ENCODE peak calls at places on chromosomes 5 and 9, in six cellular contexts. One of them, this sample, is unnamed. For H3K4me1, the result is how much of the 10 kb centered on the place peaks cover.

GRCh38 chr5:58276431-58276830 is 183.5 kb downstream of the PLK2 start:
- DNase-seq in neuronal stem cell: no peak
- DNase-seq in sigmoid colon: no peak
- DNase-seq in mesenchymal stem cell: no peak
- DNase-seq in CD4-positive, alpha-beta memory T cell: no peak
- DNase-seq in GM23338: no peak
- DNase-seq in this sample: no peak

GRCh38 chr5:55176176-55176818 is 3.3 kb upstream of the CDC20B start:
- DNase-seq in neuronal stem cell: peak
- DNase-seq in sigmoid colon: no peak
- DNase-seq in mesenchymal stem cell: peak
- DNase-seq in CD4-positive, alpha-beta memory T cell: no peak
- DNase-seq in GM23338: peak
- DNase-seq in this sample: no peak

GRCh38 chr5:25255128-25255527 is 610.4 kb upstream of the CDH10 start:
- DNase-seq in neuronal stem cell: no peak
- DNase-seq in sigmoid colon: no peak
- DNase-seq in mesenchymal stem cell: no peak
- DNase-seq in CD4-positive, alpha-beta memory T cell: no peak
- DNase-seq in GM23338: no peak
- DNase-seq in this sample: no peak

GRCh38 chr9:35748858-35749514 is at the start of the genes GBA2 and RGP1:
- DNase-seq in neuronal stem cell: peak
- DNase-seq in sigmoid colon: peak
- DNase-seq in mesenchymal stem cell: peak
- DNase-seq in CD4-positive, alpha-beta memory T cell: peak
- DNase-seq in GM23338: peak
- DNase-seq in this sample: peak

GRCh38 chr9:5364294-5364990 is 24.8 kb upstream of the RLN1 start:
- DNase-seq in neuronal stem cell: no peak
- DNase-seq in sigmoid colon: no peak
- DNase-seq in mesenchymal stem cell: no peak
- DNase-seq in CD4-positive, alpha-beta memory T cell: no peak
- DNase-seq in GM23338: no peak
- DNase-seq in this sample: no peak

GRCh38 chr9:129401623-129402340 is 219.1 kb downstream of the C9orf50 start:
- DNase-seq in neuronal stem cell: no peak
- DNase-seq in sigmoid colon: no peak
- DNase-seq in mesenchymal stem cell: peak
- DNase-seq in CD4-positive, alpha-beta memory T cell: no peak
- DNase-seq in GM23338: peak
- DNase-seq in this sample: no peak

GRCh38 chr9:101727621-101728524 is 10.6 kb downstream of the GRIN3A start:
- DNase-seq in neuronal stem cell: no peak
- DNase-seq in sigmoid colon: no peak
- DNase-seq in mesenchymal stem cell: no peak
- DNase-seq in CD4-positive, alpha-beta memory T cell: peak
- DNase-seq in GM23338: peak
- DNase-seq in this sample: no peak

GRCh38 chr9:115717711-115718173 is 435.8 kb upstream of the PAPPA start:
- DNase-seq in neuronal stem cell: no peak
- DNase-seq in sigmoid colon: no peak
- DNase-seq in mesenchymal stem cell: peak
- DNase-seq in CD4-positive, alpha-beta memory T cell: no peak
- DNase-seq in GM23338: no peak
- DNase-seq in this sample: no peak

GRCh38 chr5:126680215-126680817 is 79.6 kb downstream of the PHAX start:
- DNase-seq in neuronal stem cell: no peak
- DNase-seq in sigmoid colon: no peak
- DNase-seq in mesenchymal stem cell: peak
- DNase-seq in CD4-positive, alpha-beta memory T cell: no peak
- DNase-seq in GM23338: peak
- DNase-seq in this sample: no peak

GRCh38 chr9:127392166-127392565 is 4.8 kb upstream of the SLC2A8 start:
- DNase-seq in neuronal stem cell: no peak
- DNase-seq in sigmoid colon: no peak
- DNase-seq in mesenchymal stem cell: no peak
- DNase-seq in CD4-positive, alpha-beta memory T cell: no peak
- DNase-seq in GM23338: no peak
- DNase-seq in this sample: no peak

GRCh38 chr5:74009502-74009901 is 383.5 kb downstream of the ARHGEF28 start:
- DNase-seq in neuronal stem cell: no peak
- DNase-seq in sigmoid colon: no peak
- DNase-seq in mesenchymal stem cell: peak
- DNase-seq in CD4-positive, alpha-beta memory T cell: no peak
- DNase-seq in GM23338: no peak
- DNase-seq in this sample: no peak

GRCh38 chr9:130453487-130453886 is 8.7 kb downstream of the ASS1 start:
- DNase-seq in neuronal stem cell: no peak
- DNase-seq in sigmoid colon: no peak
- DNase-seq in mesenchymal stem cell: peak
- DNase-seq in CD4-positive, alpha-beta memory T cell: no peak
- DNase-seq in GM23338: no peak
- DNase-seq in this sample: peak

GRCh38 chr9:37198034-37198718 is 77.8 kb downstream of the ZCCHC7 start:
- DNase-seq in neuronal stem cell: no peak
- DNase-seq in sigmoid colon: no peak
- DNase-seq in mesenchymal stem cell: no peak
- DNase-seq in CD4-positive, alpha-beta memory T cell: no peak
- DNase-seq in GM23338: no peak
- DNase-seq in this sample: no peak

GRCh38 chr5:149345892-149346222 is 558 bp downstream of the GRPEL2 start:
- DNase-seq in neuronal stem cell: no peak
- DNase-seq in sigmoid colon: no peak
- DNase-seq in mesenchymal stem cell: peak
- DNase-seq in CD4-positive, alpha-beta memory T cell: peak
- DNase-seq in GM23338: peak
- DNase-seq in this sample: no peak

GRCh38 chr9:118961857-118962256 is 407.4 kb downstream of the BRINP1 start:
- DNase-seq in neuronal stem cell: peak
- DNase-seq in sigmoid colon: no peak
- DNase-seq in mesenchymal stem cell: peak
- DNase-seq in CD4-positive, alpha-beta memory T cell: no peak
- DNase-seq in GM23338: peak
- DNase-seq in this sample: no peak

GRCh38 chr9:37350486-37351190 is 71.9 kb upstream of the GRHPR start:
- DNase-seq in neuronal stem cell: no peak
- DNase-seq in sigmoid colon: no peak
- DNase-seq in mesenchymal stem cell: peak
- DNase-seq in CD4-positive, alpha-beta memory T cell: no peak
- DNase-seq in GM23338: no peak
- DNase-seq in this sample: no peak

GRCh38 chr9:70924905-70925547 is 196.4 kb downstream of the TRPM3 start:
- DNase-seq in neuronal stem cell: peak
- DNase-seq in sigmoid colon: no peak
- DNase-seq in mesenchymal stem cell: peak
- DNase-seq in CD4-positive, alpha-beta memory T cell: no peak
- DNase-seq in GM23338: peak
- DNase-seq in this sample: peak

GRCh38 chr9:16705121-16705604 is 165.3 kb downstream of the BNC2 start:
- DNase-seq in neuronal stem cell: peak
- DNase-seq in sigmoid colon: peak
- DNase-seq in mesenchymal stem cell: peak
- DNase-seq in CD4-positive, alpha-beta memory T cell: no peak
- DNase-seq in GM23338: peak
- DNase-seq in this sample: peak

GRCh38 chr5:112355058-112355685 is 63.9 kb downstream of the EPB41L4A start:
- DNase-seq in neuronal stem cell: no peak
- DNase-seq in sigmoid colon: no peak
- DNase-seq in mesenchymal stem cell: no peak
- DNase-seq in CD4-positive, alpha-beta memory T cell: no peak
- DNase-seq in GM23338: no peak
- DNase-seq in this sample: no peak

GRCh38 chr5:172902497-172903472 is 56.4 kb upstream of the RPL26L1 start:
- DNase-seq in neuronal stem cell: peak
- DNase-seq in sigmoid colon: peak
- DNase-seq in mesenchymal stem cell: peak
- DNase-seq in CD4-positive, alpha-beta memory T cell: no peak
- DNase-seq in GM23338: peak
- DNase-seq in this sample: peak

GRCh38 chr5:68730220-68731010 is 363.4 kb upstream of the SLC30A5 start:
- DNase-seq in neuronal stem cell: no peak
- DNase-seq in sigmoid colon: no peak
- DNase-seq in mesenchymal stem cell: peak
- DNase-seq in CD4-positive, alpha-beta memory T cell: no peak
- DNase-seq in GM23338: no peak
- DNase-seq in this sample: peak

GRCh38 chr5:179168636-179169035 is 108.5 kb downstream of the ZNF354C start:
- DNase-seq in neuronal stem cell: no peak
- DNase-seq in sigmoid colon: peak
- DNase-seq in mesenchymal stem cell: no peak
- DNase-seq in CD4-positive, alpha-beta memory T cell: no peak
- DNase-seq in GM23338: no peak
- DNase-seq in this sample: no peak

GRCh38 chr5:39518516-39518915 is 93.7 kb upstream of the DAB2 start:
- DNase-seq in neuronal stem cell: no peak
- DNase-seq in sigmoid colon: no peak
- DNase-seq in mesenchymal stem cell: no peak
- DNase-seq in CD4-positive, alpha-beta memory T cell: no peak
- DNase-seq in GM23338: peak
- DNase-seq in this sample: no peak

GRCh38 chr9:127452481-127453092 is 1.3 kb downstream of the LRSAM1 start:
- DNase-seq in neuronal stem cell: no peak
- DNase-seq in sigmoid colon: peak
- DNase-seq in mesenchymal stem cell: no peak
- DNase-seq in CD4-positive, alpha-beta memory T cell: no peak
- DNase-seq in GM23338: no peak
- DNase-seq in this sample: peak

GRCh38 chr5:36237756-36238155 is 4.0 kb downstream of the NADK2 start:
- DNase-seq in neuronal stem cell: no peak
- DNase-seq in sigmoid colon: no peak
- DNase-seq in mesenchymal stem cell: no peak
- DNase-seq in CD4-positive, alpha-beta memory T cell: no peak
- DNase-seq in GM23338: no peak
- DNase-seq in this sample: no peak

GRCh38 chr9:115548826-115549225 is 430.9 kb upstream of the TNC start:
- DNase-seq in neuronal stem cell: no peak
- DNase-seq in sigmoid colon: no peak
- DNase-seq in mesenchymal stem cell: peak
- DNase-seq in CD4-positive, alpha-beta memory T cell: no peak
- DNase-seq in GM23338: no peak
- DNase-seq in this sample: no peak

GRCh38 chr5:61342066-61342465 is 10.0 kb downstream of the ZSWIM6 start:
- DNase-seq in neuronal stem cell: no peak
- DNase-seq in sigmoid colon: no peak
- DNase-seq in mesenchymal stem cell: peak
- DNase-seq in CD4-positive, alpha-beta memory T cell: no peak
- DNase-seq in GM23338: no peak
- DNase-seq in this sample: no peak

GRCh38 chr9:2261421-2262103 is 246.4 kb downstream of the SMARCA2 start:
- DNase-seq in neuronal stem cell: no peak
- DNase-seq in sigmoid colon: no peak
- DNase-seq in mesenchymal stem cell: no peak
- DNase-seq in CD4-positive, alpha-beta memory T cell: no peak
- DNase-seq in GM23338: no peak
- DNase-seq in this sample: no peak

GRCh38 chr9:107946364-107947137 is 457.0 kb upstream of the KLF4 start:
- DNase-seq in neuronal stem cell: no peak
- DNase-seq in sigmoid colon: no peak
- DNase-seq in mesenchymal stem cell: no peak
- DNase-seq in CD4-positive, alpha-beta memory T cell: no peak
- DNase-seq in GM23338: no peak
- DNase-seq in this sample: peak
- H3K4me1 ChIP-seq in neuronal stem cell: under half
- H3K4me1 ChIP-seq in sigmoid colon: under half
- H3K4me1 ChIP-seq in mesenchymal stem cell: under half
- H3K4me1 ChIP-seq in CD4-positive, alpha-beta memory T cell: under half
- H3K4me1 ChIP-seq in GM23338: under half
- H3K4me1 ChIP-seq in this sample: under half

GRCh38 chr5:93150311-93151012 is 430.6 kb downstream of the NR2F1-AS1 start:
- DNase-seq in neuronal stem cell: no peak
- DNase-seq in sigmoid colon: no peak
- DNase-seq in mesenchymal stem cell: no peak
- DNase-seq in CD4-positive, alpha-beta memory T cell: no peak
- DNase-seq in GM23338: peak
- DNase-seq in this sample: no peak

GRCh38 chr5:93154551-93154950 is 426.5 kb downstream of the NR2F1-AS1 start:
- DNase-seq in neuronal stem cell: no peak
- DNase-seq in sigmoid colon: no peak
- DNase-seq in mesenchymal stem cell: no peak
- DNase-seq in CD4-positive, alpha-beta memory T cell: no peak
- DNase-seq in GM23338: no peak
- DNase-seq in this sample: no peak

GRCh38 chr5:93151896-93152295 is 429.1 kb downstream of the NR2F1-AS1 start:
- DNase-seq in neuronal stem cell: no peak
- DNase-seq in sigmoid colon: no peak
- DNase-seq in mesenchymal stem cell: no peak
- DNase-seq in CD4-positive, alpha-beta memory T cell: no peak
- DNase-seq in GM23338: no peak
- DNase-seq in this sample: no peak

GRCh38 chr5:93145767-93146166 is 435.3 kb downstream of the NR2F1-AS1 start:
- DNase-seq in neuronal stem cell: no peak
- DNase-seq in sigmoid colon: no peak
- DNase-seq in mesenchymal stem cell: no peak
- DNase-seq in CD4-positive, alpha-beta memory T cell: no peak
- DNase-seq in GM23338: no peak
- DNase-seq in this sample: no peak

GRCh38 chr5:93151121-93151520 is 429.9 kb downstream of the NR2F1-AS1 start:
- DNase-seq in neuronal stem cell: no peak
- DNase-seq in sigmoid colon: no peak
- DNase-seq in mesenchymal stem cell: no peak
- DNase-seq in CD4-positive, alpha-beta memory T cell: no peak
- DNase-seq in GM23338: no peak
- DNase-seq in this sample: no peak
- H3K4me1 ChIP-seq in neuronal stem cell: under half
- H3K4me1 ChIP-seq in sigmoid colon: under half
- H3K4me1 ChIP-seq in mesenchymal stem cell: under half
- H3K4me1 ChIP-seq in CD4-positive, alpha-beta memory T cell: under half
- H3K4me1 ChIP-seq in GM23338: under half
- H3K4me1 ChIP-seq in this sample: under half

DNA sequence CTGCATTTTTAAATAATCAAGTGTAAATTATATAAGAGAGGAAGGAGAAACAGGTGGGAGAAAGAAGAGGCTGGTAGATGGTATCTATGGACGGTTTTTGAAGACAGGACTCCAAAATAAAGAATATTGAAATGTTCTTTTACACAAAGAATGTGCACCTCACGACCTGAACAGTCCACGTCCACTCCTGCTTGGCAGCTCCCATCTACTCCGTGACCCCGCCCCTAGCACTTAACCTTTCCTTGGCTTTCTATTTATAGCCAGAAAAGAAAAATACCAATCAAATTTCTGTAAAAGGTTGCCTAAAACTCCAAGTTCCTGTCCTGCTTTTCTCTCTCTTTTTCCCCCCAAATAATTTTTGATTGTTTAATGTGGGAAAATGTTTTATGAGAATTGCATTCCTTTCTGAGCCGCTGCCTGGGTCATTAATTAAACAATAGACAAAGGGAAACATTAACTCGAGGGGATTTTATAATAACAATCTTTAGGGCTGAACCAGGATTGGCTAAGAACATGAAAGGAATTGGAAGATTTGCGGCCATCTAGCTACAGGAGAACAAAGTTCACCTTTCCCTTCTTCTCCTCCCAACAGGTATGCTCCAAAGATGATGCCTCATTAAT is 173.6 kb upstream of the MAP3K1 start:
- DNase-seq in neuronal stem cell: no peak
- DNase-seq in sigmoid colon: no peak
- DNase-seq in mesenchymal stem cell: no peak
- DNase-seq in CD4-positive, alpha-beta memory T cell: no peak
- DNase-seq in GM23338: no peak
- DNase-seq in this sample: no peak
- H3K4me1 ChIP-seq in neuronal stem cell: under half
- H3K4me1 ChIP-seq in sigmoid colon: under half
- H3K4me1 ChIP-seq in mesenchymal stem cell: under half
- H3K4me1 ChIP-seq in CD4-positive, alpha-beta memory T cell: under half
- H3K4me1 ChIP-seq in GM23338: under half
- H3K4me1 ChIP-seq in this sample: under half

GRCh38 chr9:133959171-133959570 is 33.0 kb downstream of the VAV2 start:
- DNase-seq in neuronal stem cell: no peak
- DNase-seq in sigmoid colon: no peak
- DNase-seq in mesenchymal stem cell: no peak
- DNase-seq in CD4-positive, alpha-beta memory T cell: no peak
- DNase-seq in GM23338: no peak
- DNase-seq in this sample: peak
- H3K4me1 ChIP-seq in neuronal stem cell: half or more
- H3K4me1 ChIP-seq in sigmoid colon: under half
- H3K4me1 ChIP-seq in mesenchymal stem cell: half or more
- H3K4me1 ChIP-seq in CD4-positive, alpha-beta memory T cell: under half
- H3K4me1 ChIP-seq in GM23338: under half
- H3K4me1 ChIP-seq in this sample: under half

This sample was measured in adrenal gland.